ENCODE peak calls at places on chromosomes 1 and 21, in eight cellular contexts. K is stimulated activated CD8-positive, alpha-beta memory T cell treated with anti-CD3 and anti-CD28 coated beads, Interleukin-2, amount 100 ng/mL, for 48 hours; P is effector memory CD4-positive, alpha-beta T cell; D is WERI-Rb-1; M is AG04450; E is iris pigment epithelial cell; V is AML-193; T is ovary. H is an unnamed sample.

GRCh38 chr1:55640708-55641473 is 425.7 kb upstream of the USP24 start:
- DNase-seq in K (no peak), P (no peak), D (no peak), M (no peak), E (peak), V (no peak), T (peak), H (peak)

GRCh38 chr1:2981981-2982614 is 39.2 kb upstream of the ACTRT2 start:
- DNase-seq in K (no peak), P (no peak), D (no peak), M (no peak), E (no peak), V (no peak), T (no peak), H (no peak)

GRCh38 chr1:223747838-223748335 is 35.5 kb downstream of the CAPN2 start:
- DNase-seq in K (no peak), P (no peak), D (no peak), M (no peak), E (no peak), V (no peak), T (peak), H (peak)

GRCh38 chr1:178388398-178389161 is 108.2 kb downstream of the CLEC20A start:
- DNase-seq in K (no peak), P (no peak), D (no peak), M (no peak), E (peak), V (no peak), T (no peak), H (peak)

GRCh38 chr1:220680085-220680687 is 10.0 kb upstream of the C1orf115 start:
- DNase-seq in K (no peak), P (no peak), D (peak), M (no peak), E (peak), V (peak), T (no peak), H (peak)

GRCh38 chr21:43268086-43268803 is 99.4 kb downstream of the CRYAA start:
- DNase-seq in K (no peak), P (no peak), D (no peak), M (no peak), E (no peak), V (no peak), T (no peak), H (no peak)

GRCh38 chr1:179926494-179927205 is 28.0 kb upstream of the CEP350 start:
- DNase-seq in K (no peak), P (no peak), D (no peak), M (peak), E (peak), V (no peak), T (no peak), H (peak)

GRCh38 chr1:9161963-9162362 is 33.1 kb upstream of the GPR157 start:
- DNase-seq in K (no peak), P (no peak), D (no peak), M (no peak), E (no peak), V (no peak), T (no peak), H (no peak)

GRCh38 chr1:238409191-238409846 is 518.6 kb upstream of the ZP4 start:
- DNase-seq in K (no peak), P (no peak), D (no peak), M (peak), E (peak), V (no peak), T (no peak), H (peak)

GRCh38 chr1:185426761-185427698 is 110.0 kb upstream of the IVNS1ABP start:
- DNase-seq in K (no peak), P (no peak), D (no peak), M (no peak), E (peak), V (no peak), T (no peak), H (peak)

GRCh38 chr1:184986250-184986649 is 11.9 kb upstream of the NIBAN1 start:
- DNase-seq in K (no peak), P (no peak), D (no peak), M (no peak), E (peak), V (no peak), T (no peak), H (peak)

H was measured in choroid plexus epithelial cell.